ENCODE peak calls at places on chromosome 10, in eight cellular contexts. Z, A, B, V, P, K, L and O are unnamed samples.
A peak's percentile ranks its signal among the peaks of the same experiment; 100 is the strongest.

GRCh38 chr10:18325410-18325809 is 185.2 kb downstream of the CACNB2 start:
- DNase-seq in Z (no peak), A (no peak), B (no peak), V (no peak), P (no peak), K (no peak), L (no peak), O (no peak)

GRCh38 chr10:20355915-20356314 is 539.7 kb downstream of the PLXDC2 start:
- DNase-seq in Z (no peak), A (no peak), B (no peak), V (no peak), P (no peak), K (no peak), L (no peak), O (no peak)

GRCh38 chr10:100043796-100044195 is 34.0 kb upstream of the DNMBP start:
- DNase-seq in Z (peak; percentile 60), A (no peak), B (peak; percentile 79), V (peak; percentile 83), P (no peak), K (peak; percentile 74), L (no peak), O (no peak)

GRCh38 chr10:16794005-16794404 is 23.2 kb downstream of the RSU1 start:
- DNase-seq in Z (no peak), A (no peak), B (no peak), V (no peak), P (no peak), K (no peak), L (no peak), O (no peak)

GRCh38 chr10:63383141-63383540 is 82.6 kb downstream of the JMJD1C start:
- DNase-seq in Z (no peak), A (no peak), B (peak; percentile 23), V (peak; percentile 64), P (no peak), K (no peak), L (no peak), O (no peak)

GRCh38 chr10:48336978-48337599 is 30.6 kb downstream of the MAPK8 start:
- DNase-seq in Z (no peak), A (no peak), B (no peak), V (no peak), P (no peak), K (no peak), L (no peak), O (no peak)

GRCh38 chr10:11260136-11260535 is 242.5 kb downstream of the CELF2 start:
- DNase-seq in Z (no peak), A (no peak), B (no peak), V (no peak), P (no peak), K (no peak), L (no peak), O (no peak)

GRCh38 chr10:64209574-64209973 is 688.4 kb downstream of the REEP3 start:
- DNase-seq in Z (no peak), A (no peak), B (no peak), V (no peak), P (no peak), K (no peak), L (no peak), O (no peak)

GRCh38 chr10:101624526-101625102 is 36.5 kb downstream of the DPCD start:
- DNase-seq in Z (peak; percentile 30), A (no peak), B (peak; percentile 13), V (peak; percentile 27), P (no peak), K (no peak), L (no peak), O (no peak)

GRCh38 chr10:18140149-18140956 is at the start of gene CACNB2:
- DNase-seq in Z (peak; percentile 47), A (no peak), B (peak; percentile 68), V (peak; percentile 67), P (peak; percentile 37), K (peak; percentile 91), L (no peak), O (peak; percentile 25)

GRCh38 chr10:80289451-80290287 is at the start of gene MAT1A:
- DNase-seq in Z (peak; percentile 63), A (no peak), B (peak; percentile 5), V (no peak), P (no peak), K (peak; percentile 66), L (no peak), O (no peak)

GRCh38 chr10:129707406-129708388 is 240.7 kb downstream of the MGMT start:
- DNase-seq in Z (no peak), A (no peak), B (peak; percentile 74), V (peak; percentile 83), P (no peak), K (peak; percentile 36), L (no peak), O (no peak)

GRCh38 chr10:133528296-133528844 is 1.2 kb downstream of the CYP2E1 start:
- DNase-seq in Z (no peak), A (no peak), B (no peak), V (no peak), P (no peak), K (no peak), L (no peak), O (no peak)

GRCh38 chr10:79266543-79267312 is 80.5 kb upstream of the PPIF start:
- DNase-seq in Z (peak; percentile 88), A (peak; percentile 44), B (peak; percentile 94), V (peak; percentile 91), P (no peak), K (no peak), L (no peak), O (no peak)

GRCh38 chr10:122525788-122526187 is 34.8 kb upstream of the DMBT1 start:
- DNase-seq in Z (peak; percentile 29), A (no peak), B (peak; percentile 11), V (no peak), P (no peak), K (no peak), L (no peak), O (no peak)

GRCh38 chr10:88652621-88653020 is 11.6 kb upstream of the LIPF start:
- DNase-seq in Z (no peak), A (no peak), B (no peak), V (peak; percentile 45), P (no peak), K (no peak), L (no peak), O (no peak)

GRCh38 chr10:24483701-24484100 is 240.0 kb downstream of the ARHGAP21 start:
- DNase-seq in Z (peak; percentile 99), A (no peak), B (peak; percentile 32), V (peak; percentile 41), P (no peak), K (peak; percentile 69), L (no peak), O (no peak)

GRCh38 chr10:112886463-112886862 is 63.6 kb upstream of the TCF7L2 start:
- DNase-seq in Z (no peak), A (no peak), B (no peak), V (no peak), P (no peak), K (no peak), L (no peak), O (no peak)

GRCh38 chr10:77377034-77377433 is 260.6 kb downstream of the KCNMA1 start:
- DNase-seq in Z (no peak), A (no peak), B (no peak), V (no peak), P (no peak), K (no peak), L (no peak), O (no peak)

GRCh38 chr10:13956826-13957225 is 370.1 kb downstream of the PRPF18 start:
- DNase-seq in Z (no peak), A (no peak), B (peak; percentile 69), V (peak; percentile 93), P (no peak), K (peak; percentile 62), L (no peak), O (no peak)
- TF ChIP-seq CTCF in Z (no peak), A (no peak), B (peak; percentile 74), V (peak; percentile 78), P (no peak), K (peak; percentile 44), L (no peak), O (no peak)

DNA sequence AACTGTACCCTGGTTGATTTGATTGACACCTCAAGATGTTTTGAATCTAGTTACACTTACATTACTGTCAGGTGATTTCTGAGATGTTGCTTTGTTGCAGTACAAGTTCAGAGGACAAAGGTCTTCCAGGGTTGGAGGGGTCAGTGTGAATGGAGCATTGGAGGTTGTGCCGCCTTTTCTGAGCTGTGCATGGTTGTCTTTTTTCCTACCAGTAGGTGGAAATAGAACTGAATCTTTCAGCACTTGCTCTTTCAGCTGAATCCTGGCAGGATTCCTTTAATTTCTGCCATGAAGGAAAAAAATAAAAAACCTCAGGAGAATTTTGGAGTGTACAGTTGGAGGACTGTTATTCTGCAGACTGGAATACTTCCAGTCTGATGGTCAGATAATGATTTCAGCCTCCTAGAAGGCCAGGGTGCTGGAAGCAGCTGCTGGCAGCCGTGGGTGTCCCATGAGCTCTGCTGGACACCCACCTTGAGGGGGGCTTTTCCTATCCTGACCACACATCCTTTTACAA is 82.7 kb downstream of the PLCE1 start:
- DNase-seq in Z (peak; percentile 30), A (no peak), B (peak; percentile 84), V (peak; percentile 89), P (no peak), K (no peak), L (no peak), O (no peak)
- TF ChIP-seq CTCF in Z (peak; percentile 50), A (no peak), B (peak; percentile 55), V (peak; percentile 74), P (peak; percentile 41), K (peak; percentile 69), L (no peak), O (peak; percentile 41)

DNA sequence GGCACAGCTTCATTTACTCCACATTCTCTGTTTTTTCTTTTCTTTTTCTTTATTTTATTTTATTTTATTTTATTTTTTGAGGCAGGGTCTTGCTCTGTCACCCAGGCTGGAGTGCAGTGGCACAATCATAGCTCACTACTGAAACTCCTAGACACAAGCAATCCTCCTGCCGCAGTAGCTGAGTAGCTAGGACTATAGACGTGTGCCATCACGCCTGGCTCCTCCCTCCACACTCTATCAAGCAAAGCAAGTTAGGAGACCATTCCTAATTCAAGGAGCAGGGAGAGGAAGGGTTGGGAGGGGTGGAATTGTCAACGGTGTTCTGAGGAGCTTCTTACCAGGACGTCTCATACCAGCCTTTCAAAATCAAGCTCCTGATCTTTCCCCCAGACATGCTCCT is 52.4 kb downstream of the OAT start:
- DNase-seq in Z (peak; percentile 69), A (no peak), B (no peak), V (no peak), P (no peak), K (no peak), L (no peak), O (no peak)
- TF ChIP-seq CTCF in Z (no peak), A (no peak), B (no peak), V (no peak), P (no peak), K (no peak), L (no peak), O (no peak)

GRCh38 chr10:104123397-104123796 is 1.4 kb downstream of the SFR1 start:
- DNase-seq in Z (peak; percentile 38), A (no peak), B (peak; percentile 53), V (peak; percentile 59), P (no peak), K (no peak), L (no peak), O (no peak)
- TF ChIP-seq CTCF in Z (peak; percentile 47), A (no peak), B (peak; percentile 34), V (peak; percentile 61), P (no peak), K (peak; percentile 59), L (no peak), O (peak; percentile 38)